ENCODE peak calls at places on chromosome 3, in four cellular contexts. H, L, E and R are unnamed samples.

GRCh38 chr3:51338632-51339031 is 46.5 kb upstream of the MANF start:
- DNase-seq in H (no peak), L (no peak), E (no peak), R (no peak)

GRCh38 chr3:16286672-16287604 is 21.9 kb downstream of the OXNAD1 start:
- DNase-seq in H (no peak), L (no peak), E (no peak), R (no peak)

GRCh38 chr3:42651248-42652091 is 2.0 kb upstream of the ZBTB47 start:
- DNase-seq in H (peak; percentile 65), L (no peak), E (peak; percentile 53), R (no peak)

GRCh38 chr3:129651316-129652202 is 45.1 kb upstream of the PLXND1 start:
- DNase-seq in H (peak; percentile 90), L (no peak), E (peak; percentile 92), R (no peak)

GRCh38 chr3:161586836-161587235 is 90.2 kb downstream of the OTOL1 start:
- DNase-seq in H (no peak), L (no peak), E (no peak), R (no peak)

GRCh38 chr3:195372220-195372619 is 70.6 kb downstream of the ACAP2 start:
- DNase-seq in H (no peak), L (no peak), E (peak; percentile 12), R (no peak)

GRCh38 chr3:135246027-135246426 is 451.0 kb downstream of the EPHB1 start:
- DNase-seq in H (no peak), L (no peak), E (no peak), R (no peak)

GRCh38 chr3:71132995-71133730 is 450.4 kb downstream of the FOXP1 start:
- DNase-seq in H (no peak), L (no peak), E (no peak), R (no peak)

GRCh38 chr3:166211451-166211850 is 374.2 kb upstream of the BCHE start:
- DNase-seq in H (no peak), L (no peak), E (no peak), R (no peak)

GRCh38 chr3:188595890-188596376 is 442.0 kb downstream of the LPP start:
- DNase-seq in H (peak; percentile 90), L (no peak), E (peak; percentile 84), R (no peak)

GRCh38 chr3:169746924-169747323 is 17.9 kb downstream of the TERC start:
- DNase-seq in H (no peak), L (no peak), E (no peak), R (no peak)

GRCh38 chr3:46717447-46718231 is at the start of gene PRSS50:
- DNase-seq in H (no peak), L (no peak), E (no peak), R (no peak)

GRCh38 chr3:131972550-131972949 is 62.3 kb downstream of the CPNE4 start:
- DNase-seq in H (no peak), L (no peak), E (no peak), R (no peak)

GRCh38 chr3:36060950-36061349 is 319.4 kb upstream of the STAC start:
- DNase-seq in H (peak; percentile 26), L (no peak), E (peak; percentile 88), R (no peak)

GRCh38 chr3:195893516-195893915 is 14.8 kb downstream of the TNK2 start:
- DNase-seq in H (no peak), L (no peak), E (no peak), R (peak; percentile 81)

GRCh38 chr3:177529716-177530335 is 332.5 kb upstream of the TBL1XR1 start:
- DNase-seq in H (peak; percentile 57), L (no peak), E (no peak), R (no peak)

GRCh38 chr3:129992781-129993180 is 18.3 kb downstream of the TRH start:
- DNase-seq in H (no peak), L (no peak), E (peak; percentile 19), R (no peak)

GRCh38 chr3:100902572-100902971 is 90.6 kb downstream of the ABI3BP start:
- DNase-seq in H (peak; percentile 54), L (no peak), E (peak; percentile 78), R (no peak)

GRCh38 chr3:56291953-56292352 is 176.3 kb downstream of the ERC2 start:
- DNase-seq in H (peak; percentile 85), L (no peak), E (no peak), R (no peak)

GRCh38 chr3:27485853-27486252 is 1.7 kb upstream of the SLC4A7 start:
- DNase-seq in H (peak; percentile 19), L (no peak), E (peak; percentile 57), R (no peak)

GRCh38 chr3:183815951-183816475 is 9.4 kb downstream of the MAP6D1 start:
- DNase-seq in H (no peak), L (peak; percentile 69), E (no peak), R (peak; percentile 66)

GRCh38 chr3:171845541-171846284 is 2.6 kb downstream of the TMEM212 start:
- DNase-seq in H (no peak), L (no peak), E (no peak), R (no peak)

GRCh38 chr3:194276768-194277546 is 74.2 kb downstream of the CPN2 start:
- DNase-seq in H (peak; percentile 83), L (no peak), E (no peak), R (no peak)

GRCh38 chr3:181326637-181327223 is 337.2 kb upstream of the DNAJC19 start:
- DNase-seq in H (peak; percentile 9), L (peak; percentile 66), E (peak; percentile 51), R (peak; percentile 57)

GRCh38 chr3:185715091-185715490 is 109.8 kb downstream of the IGF2BP2 start:
- DNase-seq in H (peak; percentile 74), L (no peak), E (peak; percentile 92), R (no peak)

GRCh38 chr3:185175370-185175987 is 22.6 kb upstream of the C3orf70 start:
- DNase-seq in H (no peak), L (peak; percentile 72), E (no peak), R (no peak)

GRCh38 chr3:130758624-130759023 is 12.0 kb upstream of the PIK3R4 start:
- DNase-seq in H (no peak), L (peak; percentile 25), E (no peak), R (no peak)

GRCh38 chr3:64111083-64111482 is 87.8 kb upstream of the PSMD6 start:
- DNase-seq in H (no peak), L (no peak), E (no peak), R (no peak)

GRCh38 chr3:185402561-185402960 is 39.6 kb downstream of the MAP3K13 start:
- DNase-seq in H (peak; percentile 60), L (no peak), E (no peak), R (no peak)

GRCh38 chr3:100256724-100257123 is 4.1 kb upstream of the TBC1D23 start:
- DNase-seq in H (peak; percentile 27), L (no peak), E (peak; percentile 26), R (no peak)

GRCh38 chr3:183369626-183370025 is 58.8 kb downstream of the MCF2L2 start:
- DNase-seq in H (no peak), L (no peak), E (peak; percentile 82), R (no peak)

GRCh38 chr3:159829056-159829995 is 159.3 kb upstream of the IL12A start:
- DNase-seq in H (no peak), L (no peak), E (peak; percentile 93), R (no peak)

GRCh38 chr3:188301147-188301546 is 147.2 kb downstream of the LPP start:
- DNase-seq in H (no peak), L (no peak), E (no peak), R (no peak)

DNA sequence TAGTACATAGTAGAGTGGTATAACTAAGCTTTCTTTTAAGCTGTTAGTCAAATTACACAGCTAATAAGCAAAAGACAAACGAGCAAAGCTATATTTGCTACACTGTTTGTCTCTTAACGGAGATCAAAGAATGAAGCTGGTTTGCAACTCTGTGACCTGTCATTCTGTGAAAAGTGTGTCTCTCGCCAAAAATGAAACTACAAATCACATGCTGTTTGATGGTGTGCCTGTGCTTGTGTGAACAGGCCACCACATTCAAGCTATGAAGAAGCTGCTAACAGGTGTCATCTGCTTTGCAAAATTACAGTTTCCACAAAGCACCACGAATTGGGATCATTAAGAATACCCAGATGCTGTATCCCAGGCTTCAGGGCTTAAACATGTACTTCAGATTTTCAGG is 667.8 kb upstream of the NAALADL2 start:
- DNase-seq in H (no peak), L (peak; percentile 87), E (no peak), R (no peak)
- H2AFZ ChIP-seq in H (no peak overlapping the region), L (peak overlapping the region; percentile 74), E (no peak overlapping the region), R (no peak overlapping the region)

DNA sequence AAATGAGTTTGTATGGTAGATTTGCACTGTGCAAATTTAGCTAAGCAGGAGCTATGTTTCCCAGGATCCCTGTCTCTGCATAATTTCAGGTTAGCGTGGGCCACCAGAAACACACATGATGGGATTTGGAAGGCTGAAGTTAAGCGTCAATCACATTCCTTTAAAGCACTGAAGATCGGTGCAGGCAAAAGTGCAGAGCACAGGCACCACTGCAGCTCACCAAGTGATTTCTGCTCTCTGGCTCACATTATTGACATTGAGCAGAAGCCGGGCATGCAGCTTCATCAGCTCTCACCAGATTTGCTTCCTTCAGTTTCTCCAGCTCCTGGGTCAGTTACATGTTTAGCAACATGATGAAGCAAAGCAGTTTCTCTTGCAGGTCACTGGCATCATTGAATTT is 256.4 kb upstream of the TGFBR2 start:
- DNase-seq in H (no peak), L (no peak), E (no peak), R (no peak)
- H2AFZ ChIP-seq in H (no peak overlapping the region), L (no peak overlapping the region), E (no peak overlapping the region), R (no peak overlapping the region)

DNA sequence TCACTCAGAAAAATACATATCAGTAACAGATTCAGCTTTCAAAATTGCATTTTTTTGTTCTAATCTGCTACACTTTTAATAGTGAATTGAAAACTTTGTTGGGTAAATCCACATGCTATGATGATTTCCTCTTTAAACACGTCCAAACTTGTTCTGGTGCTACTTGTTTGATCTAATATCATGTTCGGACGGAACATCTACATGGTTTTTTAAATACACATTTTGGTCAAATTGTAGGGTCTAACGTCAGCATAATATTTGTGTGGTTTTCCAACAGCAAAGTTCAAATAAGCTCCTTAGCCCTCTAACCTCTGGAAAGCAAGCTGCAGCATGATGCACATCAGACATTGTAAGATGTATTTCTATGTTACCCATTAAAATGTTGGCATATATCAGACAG is 98.5 kb upstream of the OSTN start:
- DNase-seq in H (no peak), L (no peak), E (no peak), R (no peak)
- H2AFZ ChIP-seq in H (no peak overlapping the region), L (no peak overlapping the region), E (no peak overlapping the region), R (peak overlapping the region; percentile 55)

GRCh38 chr3:167749728-167750127 is 14.2 kb downstream of the SERPINI1 start:
- DNase-seq in H (no peak), L (no peak), E (no peak), R (no peak)
- H2AFZ ChIP-seq in H (no peak overlapping the region), L (peak overlapping the region; percentile 5), E (no peak overlapping the region), R (peak overlapping the region; percentile 63)

GRCh38 chr3:150107429-150108175 is 136.9 kb upstream of the PFN2 start:
- DNase-seq in H (no peak), L (no peak), E (no peak), R (no peak)
- H2AFZ ChIP-seq in H (no peak overlapping the region), L (no peak overlapping the region), E (no peak overlapping the region), R (no peak overlapping the region)

DNA sequence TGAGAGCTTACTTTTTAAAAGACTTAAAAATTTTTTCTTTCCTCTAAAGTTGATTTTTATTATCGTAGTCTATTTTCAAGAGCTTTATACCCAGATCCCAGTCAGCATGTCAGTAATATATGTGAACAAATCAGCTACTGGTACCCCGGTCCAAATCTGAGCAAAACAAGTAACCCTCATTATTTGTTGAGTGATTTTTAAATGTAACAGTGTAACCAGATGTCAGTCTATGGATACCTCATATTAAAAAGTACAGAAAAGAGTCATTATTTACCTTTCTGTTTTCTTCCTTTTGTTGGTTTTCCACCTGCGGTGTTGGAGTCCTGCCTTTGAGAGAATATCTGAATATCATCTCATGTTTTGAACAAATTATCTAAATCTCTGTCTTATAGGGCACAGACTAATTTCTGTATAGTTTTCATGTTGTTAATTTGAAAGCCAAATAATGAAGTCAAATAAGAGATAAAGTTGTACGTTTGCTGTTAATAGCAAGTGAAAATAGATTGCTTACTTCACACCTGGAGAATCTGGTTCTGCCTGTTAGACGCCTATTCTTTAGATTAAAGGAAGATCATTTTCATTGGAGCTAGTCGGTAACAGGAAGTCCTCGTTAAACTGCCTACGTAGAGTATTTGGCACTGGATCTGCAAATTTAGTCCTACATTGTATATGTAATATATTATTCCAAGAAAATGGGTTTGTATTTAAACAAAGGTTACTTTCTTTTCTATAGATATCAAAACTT is at the start of gene STX19:
- DNase-seq in H (no peak), L (no peak), E (peak; percentile 70), R (no peak)
- H2AFZ ChIP-seq in H (no peak within 1 kb of the TSS), L (no peak within 1 kb of the TSS), E (peak within 1 kb of the TSS; percentile 2), R (no peak within 1 kb of the TSS)